ENCODE peak calls at places on chromosome 12, in six cellular contexts. O is esophagus muscularis mucosa, P is osteoblast, I is testis, Y is IMR-90, E is A549. U is an unnamed sample.

GRCh38 chr12:110622582-110622981 is 8.7 kb downstream of the TCTN1 start:
- DNase-seq in O (no peak), Y (no peak), P (no peak), I (no peak), E (no peak), U (no peak)

GRCh38 chr12:109713187-109713984 is at the start of gene FAM222A:
- DNase-seq in P (peak; percentile 100), I (peak; percentile 97), O (peak; percentile 98), E (peak; percentile 97), Y (peak; percentile 93), U (peak; percentile 97)

GRCh38 chr12:63206908-63207307 is 55.9 kb upstream of the AVPR1A start:
- DNase-seq in P (no peak), I (no peak), E (peak; percentile 46), Y (no peak), O (no peak), U (no peak)

GRCh38 chr12:41962171-41962572 is 182.5 kb downstream of the GXYLT1 start:
- DNase-seq in Y (no peak), I (peak; percentile 60), O (no peak), P (no peak), E (no peak), U (no peak)

GRCh38 chr12:72485017-72485701 is 213.0 kb downstream of the TRHDE start:
- DNase-seq in Y (no peak), P (no peak), I (no peak), O (no peak), E (no peak), U (no peak)

GRCh38 chr12:64221656-64222010 is 463 bp downstream of the KICS2 start:
- DNase-seq in I (peak; percentile 95), P (peak; percentile 90), O (peak; percentile 95), E (peak; percentile 92), Y (peak; percentile 72), U (peak; percentile 92)

GRCh38 chr12:690466-690865 is 27.2 kb upstream of the NINJ2 start:
- DNase-seq in Y (no peak), I (no peak), O (no peak), P (no peak), E (no peak), U (no peak)

GRCh38 chr12:126286203-126286602 is 1221.0 kb downstream of the AACS start:
- DNase-seq in I (no peak), E (no peak), P (no peak), O (peak; percentile 31), Y (no peak), U (no peak)

GRCh38 chr12:106219043-106219442 is 28.8 kb downstream of the CKAP4 start:
- DNase-seq in O (no peak), Y (no peak), E (no peak), I (no peak), P (no peak), U (peak; percentile 44)

GRCh38 chr12:127174881-127175280 is 1092.1 kb upstream of the TMEM132C start:
- DNase-seq in E (no peak), O (no peak), P (no peak), I (no peak), Y (no peak), U (peak; percentile 22)

GRCh38 chr12:103955811-103956514 is 9.7 kb upstream of the TDG start:
- DNase-seq in Y (peak; percentile 58), O (no peak), P (no peak), E (no peak), I (no peak), U (no peak)

GRCh38 chr12:132413931-132414588 is 75.9 kb upstream of the FBRSL1 start:
- DNase-seq in O (no peak), E (no peak), P (no peak), Y (no peak), I (no peak), U (no peak)

GRCh38 chr12:38142974-38143373 is 173.6 kb upstream of the ALG10B start:
- DNase-seq in I (no peak), P (no peak), O (no peak), Y (no peak), E (peak; percentile 42), U (peak; percentile 49)

GRCh38 chr12:3683670-3684069 is 69.2 kb downstream of the CRACR2A start:
- DNase-seq in P (no peak), Y (peak; percentile 31), O (peak; percentile 68), I (peak; percentile 36), E (no peak), U (peak; percentile 58)

GRCh38 chr12:6376965-6377666 is 1.8 kb upstream of the SCNN1A start:
- DNase-seq in P (peak; percentile 69), I (no peak), Y (no peak), E (no peak), O (no peak), U (peak; percentile 84)

GRCh38 chr12:86801439-86801838 is 545.2 kb upstream of the MGAT4C start:
- DNase-seq in E (no peak), O (no peak), Y (no peak), P (no peak), I (no peak), U (no peak)

GRCh38 chr12:1670815-1671268 is 20.0 kb upstream of the ADIPOR2 start:
- DNase-seq in E (no peak), O (no peak), I (no peak), P (no peak), Y (no peak), U (no peak)

GRCh38 chr12:132606466-132606865 is 3.9 kb downstream of the LRCOL1 start:
- DNase-seq in O (no peak), P (no peak), E (no peak), Y (no peak), I (no peak), U (no peak)

GRCh38 chr12:13154851-13155250 is 41.7 kb upstream of the EMP1 start:
- DNase-seq in E (no peak), Y (no peak), I (no peak), P (no peak), O (no peak), U (no peak)

GRCh38 chr12:13153180-13153579 is 43.3 kb upstream of the EMP1 start:
- DNase-seq in Y (no peak), P (no peak), I (no peak), O (peak; percentile 60), E (no peak), U (no peak)

GRCh38 chr12:13152756-13153155 is 43.8 kb upstream of the EMP1 start:
- DNase-seq in E (no peak), Y (no peak), P (no peak), I (no peak), O (no peak), U (no peak)

GRCh38 chr12:13154027-13154538 is 42.4 kb upstream of the EMP1 start:
- DNase-seq in E (no peak), I (no peak), Y (peak; percentile 50), P (no peak), O (peak; percentile 75), U (no peak)

DNA sequence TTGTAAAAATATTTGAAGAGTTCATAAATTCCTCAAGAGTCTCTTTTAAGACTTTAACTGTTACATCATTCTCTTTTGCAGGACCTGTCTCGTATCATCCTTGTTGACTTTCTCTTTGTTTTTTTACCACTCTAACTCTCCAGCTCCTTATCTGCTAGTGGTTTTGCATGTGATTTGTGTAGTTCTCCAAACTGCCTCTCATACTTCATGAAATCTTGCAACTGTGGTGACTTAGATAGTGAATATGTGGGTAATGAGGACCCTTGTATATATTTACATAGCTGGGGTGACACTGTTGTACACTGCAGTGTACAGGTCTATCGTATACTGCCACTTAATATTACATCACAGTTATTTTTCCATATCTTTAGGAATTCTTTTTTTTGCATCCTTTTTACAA is 40.2 kb upstream of the EMP1 start:
- DNase-seq in I (no peak), P (no peak), E (no peak), O (no peak), Y (peak; percentile 46), U (no peak)
- H3K4me1 ChIP-seq in I (no peaks in the 10 kb centered on the region), P (peaks cover 27% of the 10 kb centered on the region), E (peaks cover 4% of the 10 kb centered on the region), O (peaks cover 12% of the 10 kb centered on the region), Y (peaks cover 4% of the 10 kb centered on the region), U (peaks cover 7% of the 10 kb centered on the region)

DNA sequence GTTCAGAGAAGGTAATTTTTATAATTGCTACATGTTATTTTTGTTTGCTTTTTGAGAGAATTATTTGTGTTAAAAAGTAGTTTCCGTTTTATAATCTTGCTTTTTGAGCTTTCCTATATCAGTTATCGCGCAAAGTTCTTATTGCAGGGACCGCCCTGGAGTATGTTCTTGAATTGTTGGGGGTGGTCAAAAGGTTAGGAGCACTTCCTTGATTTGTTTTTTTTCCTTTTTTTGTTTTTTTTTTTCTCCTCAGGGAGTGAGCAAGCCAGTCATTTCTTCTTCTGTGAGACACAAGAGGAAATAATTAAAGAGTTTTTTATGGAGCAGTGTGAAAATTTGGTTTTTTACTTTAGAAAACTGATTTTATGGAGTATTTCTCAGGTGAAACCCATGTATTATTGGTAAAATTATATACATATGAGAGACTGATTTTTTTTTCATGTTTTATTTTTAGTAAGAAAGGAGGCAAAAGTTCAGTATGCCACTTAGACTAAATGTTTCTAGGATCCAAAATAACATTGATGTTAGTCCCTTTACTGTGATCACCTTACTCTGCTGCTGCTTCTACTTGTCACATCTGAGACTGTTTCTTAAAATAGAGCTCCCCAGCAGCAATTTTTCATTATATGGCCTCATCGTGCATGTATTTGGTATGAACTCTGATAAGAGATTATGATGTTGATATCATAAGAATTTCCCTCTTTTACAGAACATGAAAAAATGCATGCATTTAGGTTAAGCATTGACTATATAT is 26.6 kb downstream of the PLEKHA5 start:
- DNase-seq in Y (no peak), P (peak; percentile 64), I (no peak), O (no peak), E (no peak), U (no peak)
- H3K4me1 ChIP-seq in Y (peaks cover 6% of the 10 kb centered on the region), P (peaks cover 5% of the 10 kb centered on the region), I (peaks cover 4% of the 10 kb centered on the region), O (peaks cover 58% of the 10 kb centered on the region), E (peaks cover 15% of the 10 kb centered on the region), U (peaks cover 20% of the 10 kb centered on the region)

GRCh38 chr12:93199831-93200236 is 177.9 kb upstream of the NUDT4 start:
- DNase-seq in I (no peak), O (no peak), Y (peak; percentile 56), E (no peak), P (no peak), U (no peak)
- H3K4me1 ChIP-seq in I (peaks cover 6% of the 10 kb centered on the region), O (peaks cover 15% of the 10 kb centered on the region), Y (peaks cover 19% of the 10 kb centered on the region), E (peaks cover 25% of the 10 kb centered on the region), P (peaks cover 38% of the 10 kb centered on the region), U (peaks cover 12% of the 10 kb centered on the region)

DNA sequence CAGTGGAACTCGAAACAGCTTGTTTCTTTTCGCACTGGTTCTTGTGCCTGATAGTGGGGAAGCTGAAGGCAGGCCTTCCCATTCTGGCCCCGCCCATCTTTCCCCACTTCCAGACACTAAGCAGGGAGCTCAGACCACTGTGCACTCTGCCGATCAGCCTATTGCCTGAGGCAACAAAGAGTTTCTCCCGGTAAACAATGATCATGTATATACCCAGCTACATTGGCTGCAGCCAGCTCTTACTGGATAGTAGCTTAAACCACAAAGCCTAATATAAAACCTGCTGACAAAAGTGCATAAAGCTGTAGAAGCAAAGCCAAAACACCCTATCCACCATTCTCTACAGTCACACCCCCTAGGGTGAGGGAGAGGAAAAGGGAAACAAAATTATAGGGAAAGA is 24.7 kb upstream of the GLIPR1 start:
- DNase-seq in E (no peak), Y (no peak), O (no peak), I (no peak), P (no peak), U (no peak)
- H3K4me1 ChIP-seq in E (peaks cover 21% of the 10 kb centered on the region), Y (no peaks in the 10 kb centered on the region), O (no peaks in the 10 kb centered on the region), I (no peaks in the 10 kb centered on the region), P (peaks cover 8% of the 10 kb centered on the region), U (no peaks in the 10 kb centered on the region)

U was measured in vagina.